ENCODE peak calls at places on chromosomes 11 and 22, in six cellular contexts. O is NT2/D1, P is anterior cingulate cortex, F is HCT116, E is PC-9, Z is A172. T is an unnamed sample.

GRCh38 chr11:121613724-121614123 is 161.0 kb upstream of the SORL1-AS1 start:
- DNase-seq in O (no peak), P (no peak), F (no peak), E (peak), Z (no peak), T (no peak)

GRCh38 chr11:130522284-130522961 is 74.0 kb downstream of the ADAMTS15 start:
- DNase-seq in O (peak), P (peak), F (peak), E (peak), Z (peak), T (peak)

GRCh38 chr22:35991168-35991567 is 37.5 kb downstream of the RBFOX2 start:
- DNase-seq in O (no peak), P (no peak), F (no peak), E (no peak), Z (no peak), T (no peak)

GRCh38 chr11:119115484-119116234 is 5.7 kb upstream of the HINFP start:
- DNase-seq in O (no peak), P (no peak), F (no peak), E (no peak), Z (no peak), T (no peak)

GRCh38 chr11:128867277-128867676 is at the start of gene KCNJ1:
- DNase-seq in O (no peak), P (no peak), F (no peak), E (no peak), Z (no peak), T (no peak)

GRCh38 chr11:60348116-60348515 is 21.1 kb downstream of the MS4A6E start:
- DNase-seq in O (no peak), P (no peak), F (no peak), E (no peak), Z (no peak), T (no peak)

GRCh38 chr22:41447435-41448188 is 1.0 kb upstream of the TOB2 start:
- DNase-seq in O (peak), P (peak), F (no peak), E (peak), Z (no peak), T (peak)

GRCh38 chr22:36753120-36753802 is 22.7 kb downstream of the IFT27 start:
- DNase-seq in O (no peak), P (no peak), F (no peak), E (peak), Z (no peak), T (no peak)

GRCh38 chr11:126072821-126073594 is 10.3 kb upstream of the CDON start:
- DNase-seq in O (no peak), P (no peak), F (no peak), E (peak), Z (no peak), T (no peak)

GRCh38 chr22:38786631-38787030 is 7.3 kb downstream of the DNAL4 start:
- DNase-seq in O (no peak), P (no peak), F (no peak), E (no peak), Z (no peak), T (no peak)

GRCh38 chr11:126112547-126112946 is 49.9 kb upstream of the CDON start:
- DNase-seq in O (no peak), P (no peak), F (no peak), E (no peak), Z (no peak), T (no peak)

GRCh38 chr11:46332568-46333128 is 14.6 kb upstream of the DGKZ start:
- DNase-seq in O (no peak), P (peak), F (no peak), E (no peak), Z (no peak), T (no peak)